ENCODE peak calls at places on chromosomes 2 and 18, in ten cellular contexts. G is small intestine, M is choroid plexus epithelial cell, E is GM23338, Y is heart left ventricle, O is mammary epithelial cell, S is NB4, H is astrocyte, B is skeletal muscle cell, I is stomach. W is an unnamed sample.
A peak's percentile ranks its signal among the peaks of the same experiment; 100 is the strongest.

GRCh38 chr2:95258271-95258670 is 16.0 kb upstream of the PROM2 start:
- DNase-seq in E (no peak), H (no peak), O (no peak), M (no peak), G (no peak), S (no peak), B (no peak), Y (no peak), I (no peak), W (no peak)

GRCh38 chr2:43950383-43951008 is 45.3 kb downstream of the LRPPRC start:
- DNase-seq in H (peak; percentile 6), O (peak; percentile 19), B (no peak), M (peak; percentile 77), Y (no peak), I (no peak), E (peak; percentile 58), G (peak; percentile 67), S (peak; percentile 57), W (no peak)

GRCh38 chr2:239912938-239913631 is 112.1 kb downstream of the NDUFA10 start:
- DNase-seq in E (no peak), O (no peak), M (no peak), B (no peak), H (no peak), G (no peak), I (peak; percentile 16), S (no peak), Y (no peak), W (no peak)

GRCh38 chr18:70289351-70290330 is 796 bp downstream of the SOCS6 start:
- DNase-seq in B (no peak), G (peak; percentile 48), E (peak; percentile 67), S (peak; percentile 63), H (no peak), M (peak; percentile 45), O (peak; percentile 41), Y (peak; percentile 45), I (peak; percentile 42), W (peak; percentile 19)

GRCh38 chr2:3277050-3277747 is 100.4 kb downstream of the EIPR1 start:
- DNase-seq in M (no peak), S (no peak), O (no peak), G (no peak), E (no peak), H (no peak), B (no peak), I (peak; percentile 20), Y (no peak), W (no peak)

GRCh38 chr2:28810384-28811285 is at the start of gene SPDYA:
- DNase-seq in Y (peak; percentile 77), S (peak; percentile 76), B (peak; percentile 31), H (peak; percentile 45), G (peak; percentile 77), O (peak; percentile 50), I (peak; percentile 76), E (peak; percentile 93), M (peak; percentile 80), W (peak; percentile 35)

GRCh38 chr2:177262958-177263450 is 1.5 kb downstream of the NFE2L2 start:
- DNase-seq in I (no peak), E (no peak), O (no peak), M (no peak), Y (no peak), H (no peak), S (no peak), G (no peak), B (no peak), W (no peak)

GRCh38 chr18:49886891-49887764 is 73.8 kb upstream of the ACAA2 start:
- DNase-seq in S (peak; percentile 9), M (no peak), H (no peak), Y (no peak), O (peak; percentile 72), I (no peak), B (no peak), G (no peak), E (peak; percentile 64), W (no peak)

GRCh38 chr2:237474511-237474911 is 12.5 kb upstream of the MLPH start:
- DNase-seq in Y (peak; percentile 79), I (no peak), S (no peak), H (no peak), O (no peak), B (peak; percentile 59), M (peak; percentile 83), E (no peak), G (no peak), W (no peak)
- H3K4me3 ChIP-seq in Y (peak overlapping the region; percentile 74), I (peak overlapping the region; percentile 58), S (peak overlapping the region; percentile 54), H (peak overlapping the region; percentile 48), O (peak overlapping the region; percentile 49), B (peak overlapping the region; percentile 54), M (peak overlapping the region; percentile 63), E (peak overlapping the region; percentile 88), G (no peak overlapping the region), W (peak overlapping the region; percentile 73)

DNA sequence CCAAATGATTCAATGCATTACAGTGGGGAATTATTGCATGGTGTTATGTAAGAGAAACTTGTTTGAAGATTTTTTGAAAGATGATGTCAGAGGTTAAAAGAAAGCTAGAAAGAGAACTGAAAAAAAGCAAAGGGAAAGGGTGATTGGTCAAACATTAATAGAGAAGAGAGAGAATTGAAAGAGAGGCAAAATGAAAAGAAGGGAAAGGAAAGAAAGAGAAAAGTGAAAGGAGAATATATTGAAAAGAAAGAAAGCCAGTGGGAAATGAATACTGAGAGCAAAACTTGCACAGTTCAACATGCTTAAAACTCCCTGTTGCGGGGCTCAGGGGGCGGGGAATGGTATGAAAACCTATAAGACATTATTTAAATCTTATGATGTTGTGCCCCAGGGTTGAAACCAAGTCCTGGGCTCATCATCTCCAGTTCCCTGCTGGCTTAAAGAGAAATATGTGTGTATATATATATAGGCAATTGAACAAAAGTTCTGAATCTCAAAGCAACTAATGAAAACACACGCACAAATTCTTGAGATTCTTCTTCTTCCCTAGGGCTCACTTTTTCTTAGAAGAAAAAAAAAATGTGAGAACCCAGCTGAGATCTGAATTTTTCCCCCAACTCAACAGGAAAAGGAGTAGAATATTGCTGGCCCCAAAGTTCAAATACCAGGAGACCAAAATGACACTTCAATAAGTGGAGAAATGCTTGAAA is 2045.9 kb upstream of the CELF4 start:
- DNase-seq in O (no peak), H (no peak), S (no peak), E (peak; percentile 55), I (no peak), G (no peak), M (peak; percentile 80), Y (no peak), B (no peak), W (no peak)
- H3K4me3 ChIP-seq in O (no peak overlapping the region), H (no peak overlapping the region), S (no peak overlapping the region), E (no peak overlapping the region), I (no peak overlapping the region), G (no peak overlapping the region), M (no peak overlapping the region), Y (no peak overlapping the region), B (no peak overlapping the region), W (no peak overlapping the region)

GRCh38 chr2:9631484-9631819 is 655 bp upstream of the YWHAQ start:
- DNase-seq in E (no peak), G (no peak), H (no peak), I (no peak), S (no peak), B (no peak), Y (no peak), M (no peak), O (no peak), W (no peak)

GRCh38 chr2:9634121-9634520 is 3.3 kb upstream of the YWHAQ start:
- DNase-seq in I (no peak), H (no peak), M (no peak), S (no peak), G (no peak), O (no peak), B (no peak), Y (no peak), E (no peak), W (no peak)

GRCh38 chr2:9630001-9630749 is 622 bp downstream of the YWHAQ start:
- DNase-seq in S (peak; percentile 87), H (no peak), M (peak; percentile 67), E (peak; percentile 92), I (peak; percentile 76), B (no peak), Y (peak; percentile 85), G (peak; percentile 73), O (peak; percentile 72), W (peak; percentile 67)

GRCh38 chr2:9630750-9631483 is at the start of gene YWHAQ:
- DNase-seq in O (peak; percentile 99), E (peak; percentile 100), M (peak; percentile 99), Y (peak; percentile 99), I (peak; percentile 98), S (peak; percentile 100), B (peak; percentile 98), G (peak; percentile 97), H (peak; percentile 97), W (peak; percentile 99)

DNA sequence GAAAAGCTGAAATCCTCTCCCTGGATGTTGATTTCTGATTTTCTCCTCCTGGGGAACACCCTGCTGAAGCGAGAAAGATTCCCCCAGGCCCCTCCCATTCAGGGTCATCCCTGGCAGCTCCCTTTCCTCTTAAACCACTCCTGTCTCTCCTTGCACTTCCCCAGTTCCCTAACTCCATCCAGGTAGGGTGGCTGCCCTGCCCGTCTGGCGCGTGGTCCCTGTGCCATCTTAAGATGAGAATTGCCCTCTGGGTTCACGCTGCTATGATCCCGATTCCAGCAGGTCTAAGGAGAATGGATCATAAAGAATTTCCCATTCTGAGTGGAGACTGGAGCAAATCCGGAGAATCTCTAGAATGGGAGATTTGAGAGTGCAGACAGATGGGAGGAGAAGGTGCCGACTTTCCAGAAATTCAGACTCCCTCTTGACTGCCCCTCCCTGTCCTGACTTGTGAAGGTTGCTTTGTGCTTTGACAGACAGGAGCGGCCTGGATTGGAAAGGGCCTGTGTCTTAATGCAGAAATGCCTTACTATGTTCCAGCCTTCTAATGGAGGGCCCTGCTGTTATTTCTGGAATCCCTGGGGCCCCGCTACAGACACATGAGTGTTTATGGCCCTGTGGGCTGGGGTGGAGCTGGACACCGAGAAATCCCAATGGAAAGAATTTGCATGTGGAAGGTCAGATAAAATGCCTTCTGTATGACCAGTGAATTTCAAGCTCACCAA is 1.3 kb upstream of the YWHAQ start:
- DNase-seq in M (no peak), O (no peak), G (no peak), E (peak; percentile 72), B (peak; percentile 36), Y (peak; percentile 72), I (no peak), H (no peak), S (no peak), W (no peak)
- H3K4me3 ChIP-seq in M (no peak overlapping the region), O (no peak overlapping the region), G (no peak overlapping the region), E (peak overlapping the region; percentile 100), B (no peak overlapping the region), Y (no peak overlapping the region), I (no peak overlapping the region), H (no peak overlapping the region), S (no peak overlapping the region), W (no peak overlapping the region)

GRCh38 chr18:3410273-3410672 is 39.7 kb upstream of the TGIF1 start:
- DNase-seq in E (no peak), H (no peak), I (no peak), B (no peak), Y (no peak), M (no peak), S (no peak), O (no peak), G (no peak), W (no peak)

GRCh38 chr18:3409811-3410210 is 40.2 kb upstream of the TGIF1 start:
- DNase-seq in G (no peak), H (no peak), E (no peak), M (no peak), Y (no peak), I (no peak), B (no peak), S (no peak), O (no peak), W (no peak)

GRCh38 chr18:3411327-3411726 is 38.6 kb upstream of the TGIF1 start:
- DNase-seq in O (no peak), H (no peak), S (no peak), M (no peak), G (no peak), B (no peak), E (no peak), Y (no peak), I (no peak), W (no peak)

GRCh38 chr18:3415110-3415509 is 34.9 kb upstream of the TGIF1 start:
- DNase-seq in H (no peak), O (no peak), G (no peak), E (no peak), Y (no peak), B (no peak), M (no peak), S (no peak), I (no peak), W (no peak)

GRCh38 chr18:3411854-3412268 is 38.1 kb upstream of the TGIF1 start:
- DNase-seq in M (peak; percentile 17), S (no peak), I (peak; percentile 66), Y (peak; percentile 37), E (peak; percentile 51), B (no peak), H (no peak), G (peak; percentile 58), O (peak; percentile 43), W (no peak)
- H3K4me3 ChIP-seq in M (peak overlapping the region; percentile 52), S (no peak overlapping the region), I (peak overlapping the region; percentile 24), Y (peak overlapping the region; percentile 41), E (no peak overlapping the region), B (peak overlapping the region; percentile 15), H (no peak overlapping the region), G (no peak overlapping the region), O (no peak overlapping the region), W (peak overlapping the region; percentile 15)

W was measured in dorsolateral prefrontal cortex.